ENCODE peak calls at places on chromosome 3, in seven cellular contexts. E is H9; I is CD4-positive, alpha-beta memory T cell; K is left lung; Y is thyroid gland; B is esophagus muscularis mucosa; M is psoas muscle. L is an unnamed sample.
A peak's percentile ranks its signal among the peaks of the same experiment; 100 is the strongest.

GRCh38 chr3:64972793-64973192 is 285.0 kb upstream of the ADAMTS9 start:
- DNase-seq in Y (no peak), I (no peak), E (no peak), M (no peak), K (no peak), B (no peak), L (no peak)

GRCh38 chr3:154243353-154243752 is 80.9 kb downstream of the DHX36 start:
- DNase-seq in B (no peak), E (no peak), Y (no peak), K (no peak), I (no peak), M (no peak), L (no peak)

GRCh38 chr3:12222765-12223485 is 64.2 kb upstream of the TIMP4 start:
- DNase-seq in Y (no peak), M (no peak), I (no peak), K (no peak), B (no peak), E (no peak), L (no peak)

GRCh38 chr3:105957722-105958121 is 88.9 kb upstream of the CBLB start:
- DNase-seq in Y (no peak), M (no peak), B (no peak), K (no peak), E (no peak), I (no peak), L (no peak)

GRCh38 chr3:194761384-194761783 is 75.7 kb downstream of the FAM43A start:
- DNase-seq in E (no peak), K (no peak), B (no peak), I (no peak), Y (peak; percentile 97), M (no peak), L (no peak)

GRCh38 chr3:150583028-150583427 is 20.1 kb upstream of the SELENOT start:
- DNase-seq in I (no peak), M (no peak), Y (no peak), B (no peak), K (no peak), E (no peak), L (no peak)

GRCh38 chr3:183539821-183540220 is 15.7 kb downstream of the KLHL6 start:
- DNase-seq in I (no peak), Y (no peak), K (no peak), M (no peak), B (no peak), E (no peak), L (no peak)

GRCh38 chr3:13072239-13073041 is 789 bp downstream of the IQSEC1 start:
- DNase-seq in M (peak; percentile 81), I (no peak), K (peak; percentile 72), B (no peak), E (peak; percentile 58), Y (no peak), L (peak; percentile 71)

GRCh38 chr3:12620305-12620704 is 43.6 kb downstream of the RAF1 start:
- DNase-seq in M (no peak), B (no peak), E (no peak), I (no peak), K (no peak), Y (no peak), L (no peak)

GRCh38 chr3:152211655-152212054 is 57.1 kb upstream of the MBNL1 start:
- DNase-seq in I (no peak), Y (no peak), M (no peak), B (no peak), E (no peak), K (no peak), L (no peak)

GRCh38 chr3:122962149-122962548 is 65.4 kb downstream of the SEMA5B start:
- DNase-seq in K (no peak), B (no peak), E (no peak), I (no peak), Y (no peak), M (no peak), L (no peak)

GRCh38 chr3:148723591-148723990 is 25.9 kb downstream of the AGTR1 start:
- DNase-seq in Y (no peak), B (no peak), K (no peak), I (no peak), M (no peak), E (no peak), L (no peak)

GRCh38 chr3:71064288-71064975 is 519.1 kb downstream of the FOXP1 start:
- DNase-seq in I (peak; percentile 79), Y (peak; percentile 51), M (peak; percentile 70), B (no peak), E (no peak), K (peak; percentile 88), L (peak; percentile 77)

GRCh38 chr3:62677926-62678325 is 197.3 kb downstream of the CADPS start:
- DNase-seq in K (no peak), B (no peak), I (no peak), M (no peak), E (no peak), Y (no peak), L (no peak)

GRCh38 chr3:37290551-37290950 is 116.2 kb upstream of the LRRFIP2 start:
- DNase-seq in Y (no peak), E (no peak), M (no peak), K (no peak), B (no peak), I (no peak), L (no peak)

GRCh38 chr3:170470063-170471006 is 51.7 kb downstream of the CLDN11 start:
- DNase-seq in M (no peak), I (no peak), E (no peak), K (no peak), B (no peak), Y (no peak), L (no peak)

GRCh38 chr3:184523825-184524615 is 37.6 kb upstream of the EPHB3 start:
- DNase-seq in B (no peak), E (peak; percentile 46), K (no peak), Y (peak; percentile 9), I (no peak), M (no peak), L (no peak)

GRCh38 chr3:40120816-40121215 is 188.7 kb upstream of the EIF1B start:
- DNase-seq in B (no peak), M (no peak), E (no peak), I (no peak), Y (peak; percentile 65), K (no peak), L (no peak)

GRCh38 chr3:39408493-39409372 is 2.2 kb downstream of the RPSA start:
- DNase-seq in Y (no peak), B (no peak), I (peak; percentile 49), K (no peak), M (no peak), E (no peak), L (no peak)

GRCh38 chr3:133663569-133664313 is 2.0 kb upstream of the TOPBP1 start:
- DNase-seq in K (no peak), B (no peak), I (peak; percentile 43), M (no peak), E (peak; percentile 57), Y (no peak), L (peak; percentile 48)

GRCh38 chr3:61858054-61858453 is 296.7 kb downstream of the PTPRG start:
- DNase-seq in K (no peak), E (no peak), Y (no peak), M (no peak), B (no peak), I (no peak), L (no peak)

GRCh38 chr3:162390891-162391290 is 894.3 kb downstream of the OTOL1 start:
- DNase-seq in B (no peak), I (no peak), Y (no peak), E (no peak), M (no peak), K (no peak), L (no peak)

DNA sequence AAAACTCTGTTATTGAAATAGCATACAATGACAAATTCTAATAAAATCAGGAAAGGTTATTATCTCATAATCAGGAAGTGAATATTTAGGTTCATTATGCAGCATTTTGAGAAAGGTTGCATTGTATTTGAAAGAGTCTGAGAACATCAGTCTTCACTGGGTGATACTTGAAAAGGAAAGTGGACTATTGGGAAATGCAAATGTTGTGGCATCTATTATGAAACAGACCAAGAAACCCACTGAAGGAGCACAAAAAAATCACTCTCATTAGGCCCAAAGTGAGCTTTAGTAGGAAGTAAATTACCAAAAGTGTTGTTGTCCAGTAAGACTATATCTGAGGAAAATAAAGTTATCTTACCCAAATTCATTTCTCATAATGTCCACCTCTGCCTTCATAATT is 90.8 kb downstream of the ZPLD1 start:
- DNase-seq in B (no peak), Y (no peak), K (no peak), E (no peak), I (no peak), M (no peak), L (no peak)
- H3K4me1 ChIP-seq in B (no peaks in the 10 kb centered on the region), Y (no peaks in the 10 kb centered on the region), K (no peaks in the 10 kb centered on the region), E (no peaks in the 10 kb centered on the region), I (no peaks in the 10 kb centered on the region), M (no peaks in the 10 kb centered on the region), L (no peaks in the 10 kb centered on the region)

GRCh38 chr3:72411843-72412242 is 436.4 kb downstream of the SHQ1 start:
- DNase-seq in Y (no peak), M (no peak), E (no peak), B (no peak), I (no peak), K (no peak), L (no peak)
- H3K4me1 ChIP-seq in Y (peaks cover 4% of the 10 kb centered on the region), M (peaks cover 49% of the 10 kb centered on the region), E (peaks cover 9% of the 10 kb centered on the region), B (peaks cover 35% of the 10 kb centered on the region), I (peaks cover 68% of the 10 kb centered on the region), K (peaks cover 81% of the 10 kb centered on the region), L (no peaks in the 10 kb centered on the region)

GRCh38 chr3:124778061-124778460 is 47.8 kb downstream of the UMPS start:
- DNase-seq in K (no peak), I (no peak), M (no peak), Y (no peak), E (no peak), B (no peak), L (no peak)

GRCh38 chr3:124774305-124774673 is 44.0 kb downstream of the UMPS start:
- DNase-seq in E (peak; percentile 81), I (no peak), Y (peak; percentile 70), B (no peak), K (no peak), M (peak; percentile 68), L (no peak)

GRCh38 chr3:124776856-124777255 is 46.6 kb downstream of the UMPS start:
- DNase-seq in E (no peak), K (no peak), Y (no peak), B (no peak), I (no peak), M (peak; percentile 46), L (no peak)

GRCh38 chr3:124774841-124775402 is 44.7 kb downstream of the UMPS start:
- DNase-seq in I (no peak), E (no peak), Y (no peak), B (no peak), M (no peak), K (no peak), L (no peak)

DNA sequence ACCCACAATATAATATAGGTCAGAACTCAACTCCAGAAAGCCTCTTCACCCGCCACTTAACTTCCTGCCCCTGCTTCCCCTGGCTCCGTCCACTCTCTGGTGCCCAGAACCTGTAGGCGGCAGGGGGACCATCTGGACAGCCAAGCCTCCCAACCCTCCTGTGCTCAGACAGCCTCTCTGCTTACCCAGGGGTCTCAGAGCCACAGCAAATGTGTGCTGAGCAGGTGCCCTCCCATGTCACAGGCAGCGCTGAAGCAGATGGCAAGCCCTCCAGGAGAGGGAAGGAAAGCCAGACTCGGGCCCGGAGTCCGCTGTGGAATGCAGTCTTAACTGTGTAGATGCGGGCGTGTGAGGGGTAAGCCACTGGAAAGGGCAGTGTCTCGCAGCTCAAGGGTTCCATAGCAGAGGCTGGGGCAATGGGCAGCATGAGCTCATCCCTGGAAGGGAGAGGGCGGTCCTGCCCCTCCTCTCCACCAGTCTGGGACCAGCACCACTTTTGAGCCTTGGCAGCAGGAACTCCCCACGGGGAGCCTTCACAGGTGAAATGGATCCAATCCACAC is 45.6 kb downstream of the UMPS start:
- DNase-seq in E (no peak), B (no peak), K (no peak), Y (no peak), I (no peak), M (no peak), L (no peak)
- H3K4me1 ChIP-seq in E (peaks cover 9% of the 10 kb centered on the region), B (peaks cover 73% of the 10 kb centered on the region), K (peaks cover 25% of the 10 kb centered on the region), Y (peaks cover 50% of the 10 kb centered on the region), I (peaks cover 4% of the 10 kb centered on the region), M (peaks cover 59% of the 10 kb centered on the region), L (peaks cover 4% of the 10 kb centered on the region)

GRCh38 chr3:46561951-46562350 is 4.2 kb downstream of the LRRC2 start:
- DNase-seq in E (no peak), K (no peak), M (no peak), I (no peak), Y (no peak), B (no peak), L (no peak)
- H3K4me1 ChIP-seq in E (peaks cover 15% of the 10 kb centered on the region), K (peaks cover 19% of the 10 kb centered on the region), M (peaks cover 59% of the 10 kb centered on the region), I (peaks cover 27% of the 10 kb centered on the region), Y (peaks cover 56% of the 10 kb centered on the region), B (peaks cover 21% of the 10 kb centered on the region), L (peaks cover 17% of the 10 kb centered on the region)

L was measured in DND-41.